ENCODE peak calls at places on chromosomes 2 and 18, in four cellular contexts. One of them, this sample, is unnamed.
A peak's percentile ranks its signal among the peaks of the same experiment; 100 is the strongest.

GRCh38 chr18:433960-434359 is 66.5 kb downstream of the COLEC12 start:
- DNase-seq in cardiac muscle cell: no peak
- DNase-seq in ovary: no peak
- DNase-seq in CD4-positive, alpha-beta memory T cell: no peak
- DNase-seq in this sample: no peak

GRCh38 chr2:18558458-18558857 is 2.0 kb downstream of the RDH14 start:
- DNase-seq in cardiac muscle cell: no peak
- DNase-seq in ovary: no peak
- DNase-seq in CD4-positive, alpha-beta memory T cell: no peak
- DNase-seq in this sample: no peak

GRCh38 chr18:44041553-44042418 is 638.9 kb upstream of the SETBP1 start:
- DNase-seq in CD4-positive, alpha-beta memory T cell: no peak
- DNase-seq in cardiac muscle cell: no peak
- DNase-seq in ovary: no peak
- DNase-seq in this sample: no peak

GRCh38 chr2:48356701-48357322 is 173.1 kb upstream of the STON1 start:
- DNase-seq in cardiac muscle cell: no peak
- DNase-seq in CD4-positive, alpha-beta memory T cell: peak; percentile 58
- DNase-seq in ovary: no peak
- DNase-seq in this sample: no peak

GRCh38 chr2:138274421-138275291 is 226.9 kb upstream of the SPOPL start:
- DNase-seq in ovary: no peak
- DNase-seq in CD4-positive, alpha-beta memory T cell: no peak
- DNase-seq in cardiac muscle cell: no peak
- DNase-seq in this sample: no peak

GRCh38 chr2:213152065-213152794 is 818 bp upstream of the IKZF2 start:
- DNase-seq in cardiac muscle cell: peak; percentile 89
- DNase-seq in ovary: peak; percentile 61
- DNase-seq in CD4-positive, alpha-beta memory T cell: no peak
- DNase-seq in this sample: peak; percentile 7

GRCh38 chr18:44781890-44782289 is 101.2 kb downstream of the SETBP1 start:
- DNase-seq in ovary: no peak
- DNase-seq in cardiac muscle cell: peak; percentile 41
- DNase-seq in CD4-positive, alpha-beta memory T cell: no peak
- DNase-seq in this sample: no peak

GRCh38 chr18:73118121-73118816 is 250.5 kb upstream of the NETO1 start:
- DNase-seq in ovary: no peak
- DNase-seq in CD4-positive, alpha-beta memory T cell: no peak
- DNase-seq in cardiac muscle cell: no peak
- DNase-seq in this sample: no peak

GRCh38 chr2:108594132-108594981 is 60.1 kb downstream of the LIMS1 start:
- DNase-seq in ovary: no peak
- DNase-seq in CD4-positive, alpha-beta memory T cell: no peak
- DNase-seq in cardiac muscle cell: no peak
- DNase-seq in this sample: no peak

GRCh38 chr2:231701456-231702373 is 6.6 kb upstream of the PTMA start:
- DNase-seq in ovary: peak; percentile 84
- DNase-seq in cardiac muscle cell: no peak
- DNase-seq in CD4-positive, alpha-beta memory T cell: no peak
- DNase-seq in this sample: no peak

GRCh38 chr18:9825571-9826073 is 60.2 kb upstream of the TXNDC2 start:
- DNase-seq in cardiac muscle cell: no peak
- DNase-seq in CD4-positive, alpha-beta memory T cell: no peak
- DNase-seq in ovary: no peak
- DNase-seq in this sample: no peak

GRCh38 chr2:137708311-137708710 is 256.0 kb upstream of the HNMT start:
- DNase-seq in cardiac muscle cell: no peak
- DNase-seq in ovary: no peak
- DNase-seq in CD4-positive, alpha-beta memory T cell: no peak
- DNase-seq in this sample: no peak

GRCh38 chr2:128282246-128282975 is 36.3 kb downstream of the HS6ST1 start:
- DNase-seq in cardiac muscle cell: no peak
- DNase-seq in ovary: peak; percentile 27
- DNase-seq in CD4-positive, alpha-beta memory T cell: no peak
- DNase-seq in this sample: no peak

GRCh38 chr2:11013196-11013595 is 101.5 kb downstream of the KCNF1 start:
- DNase-seq in ovary: no peak
- DNase-seq in CD4-positive, alpha-beta memory T cell: no peak
- DNase-seq in cardiac muscle cell: no peak
- DNase-seq in this sample: no peak

GRCh38 chr2:180630756-180631155 is 349.6 kb upstream of the UBE2E3 start:
- DNase-seq in cardiac muscle cell: no peak
- DNase-seq in CD4-positive, alpha-beta memory T cell: no peak
- DNase-seq in ovary: no peak
- DNase-seq in this sample: no peak

GRCh38 chr2:170922683-170923494 is 6.2 kb upstream of the GORASP2 start:
- DNase-seq in ovary: no peak
- DNase-seq in CD4-positive, alpha-beta memory T cell: no peak
- DNase-seq in cardiac muscle cell: no peak
- DNase-seq in this sample: no peak

GRCh38 chr2:170923799-170924198 is 5.3 kb upstream of the GORASP2 start:
- DNase-seq in ovary: no peak
- DNase-seq in cardiac muscle cell: no peak
- DNase-seq in CD4-positive, alpha-beta memory T cell: no peak
- DNase-seq in this sample: no peak

GRCh38 chr2:170917219-170917851 is 11.7 kb upstream of the GORASP2 start:
- DNase-seq in CD4-positive, alpha-beta memory T cell: no peak
- DNase-seq in ovary: no peak
- DNase-seq in cardiac muscle cell: no peak
- DNase-seq in this sample: no peak

DNA sequence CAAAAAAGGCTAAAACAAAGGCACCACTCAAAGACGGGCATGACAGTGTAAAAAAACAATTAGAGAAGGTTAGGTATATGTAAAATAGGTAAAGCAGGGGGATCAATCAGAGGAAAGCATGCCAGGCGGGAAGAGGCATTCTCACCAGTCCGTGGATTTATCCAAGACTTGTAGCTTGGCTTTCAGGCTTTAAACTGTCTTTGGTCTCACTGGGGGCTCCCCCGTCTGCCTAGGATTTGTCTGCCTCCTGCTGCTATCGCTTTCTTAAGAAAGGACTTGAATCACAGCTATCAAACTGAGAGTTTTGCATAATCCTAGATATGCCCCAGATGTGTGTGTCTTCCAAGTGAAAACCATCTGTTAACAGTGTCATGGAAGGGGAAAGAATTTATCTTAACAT is 11.1 kb upstream of the GORASP2 start:
- DNase-seq in cardiac muscle cell: no peak
- DNase-seq in CD4-positive, alpha-beta memory T cell: no peak
- DNase-seq in ovary: no peak
- DNase-seq in this sample: no peak
- H3K9me3 ChIP-seq in cardiac muscle cell: no peaks in the 10 kb centered on the region
- H3K9me3 ChIP-seq in CD4-positive, alpha-beta memory T cell: no peaks in the 10 kb centered on the region
- H3K9me3 ChIP-seq in ovary: peaks cover 10% of the 10 kb centered on the region
- H3K9me3 ChIP-seq in this sample: no peaks in the 10 kb centered on the region

GRCh38 chr18:3248062-3248669 is 565 bp downstream of the MYL12A start:
- DNase-seq in CD4-positive, alpha-beta memory T cell: no peak
- DNase-seq in cardiac muscle cell: peak; percentile 73
- DNase-seq in ovary: peak; percentile 56
- DNase-seq in this sample: no peak
- H3K9me3 ChIP-seq in CD4-positive, alpha-beta memory T cell: no peaks in the 10 kb centered on the region
- H3K9me3 ChIP-seq in cardiac muscle cell: no peaks in the 10 kb centered on the region
- H3K9me3 ChIP-seq in ovary: no peaks in the 10 kb centered on the region
- H3K9me3 ChIP-seq in this sample: no peaks in the 10 kb centered on the region

GRCh38 chr18:49164738-49165137 is 214.0 kb upstream of the SMAD7 start:
- DNase-seq in cardiac muscle cell: no peak
- DNase-seq in ovary: no peak
- DNase-seq in CD4-positive, alpha-beta memory T cell: no peak
- DNase-seq in this sample: no peak
- H3K9me3 ChIP-seq in cardiac muscle cell: no peaks in the 10 kb centered on the region
- H3K9me3 ChIP-seq in ovary: no peaks in the 10 kb centered on the region
- H3K9me3 ChIP-seq in CD4-positive, alpha-beta memory T cell: no peaks in the 10 kb centered on the region
- H3K9me3 ChIP-seq in this sample: no peaks in the 10 kb centered on the region

DNA sequence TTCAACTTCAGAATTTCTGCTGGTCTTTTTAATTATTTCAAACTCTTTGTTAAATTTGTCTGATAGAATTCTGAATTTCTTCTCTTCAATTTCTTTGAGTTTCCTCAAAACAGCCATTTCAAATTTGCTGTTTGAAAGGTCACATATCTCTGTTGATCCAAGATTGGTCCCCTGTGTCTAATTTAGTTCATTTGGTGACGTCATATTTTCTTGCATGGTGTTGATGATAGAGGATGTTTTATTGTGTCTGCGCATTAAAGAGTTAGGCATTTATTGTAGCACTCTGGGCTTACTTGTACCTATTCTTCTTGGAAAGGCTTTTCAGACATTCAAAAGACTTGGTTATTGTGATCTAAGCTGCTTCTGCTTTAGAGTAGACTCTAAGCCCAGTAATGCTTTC is 698.4 kb upstream of the LRRTM1 start:
- DNase-seq in cardiac muscle cell: no peak
- DNase-seq in CD4-positive, alpha-beta memory T cell: no peak
- DNase-seq in ovary: no peak
- DNase-seq in this sample: no peak
- H3K9me3 ChIP-seq in cardiac muscle cell: no peaks in the 10 kb centered on the region
- H3K9me3 ChIP-seq in CD4-positive, alpha-beta memory T cell: no peaks in the 10 kb centered on the region
- H3K9me3 ChIP-seq in ovary: no peaks in the 10 kb centered on the region
- H3K9me3 ChIP-seq in this sample: no peaks in the 10 kb centered on the region

This sample was measured in T-helper 17 cell.